ENCODE peak calls at places on chromosomes 11 and 22, in seven cellular contexts. One of them, this sample, is unnamed.

GRCh38 chr11:109978895-109979294 is 114.3 kb upstream of the ZC3H12C start:
- DNase-seq in endothelial cell of umbilical vein: peak
- DNase-seq in HepG2: no peak
- DNase-seq in K562: no peak
- DNase-seq in A549: no peak
- DNase-seq in H1: no peak
- DNase-seq in HCT116: no peak
- DNase-seq in this sample: no peak

GRCh38 chr11:65786786-65787636 is at the start of gene OVOL1:
- DNase-seq in H1: peak
- DNase-seq in HCT116: peak
- DNase-seq in endothelial cell of umbilical vein: no peak
- DNase-seq in HepG2: no peak
- DNase-seq in K562: no peak
- DNase-seq in A549: no peak
- DNase-seq in this sample: no peak

GRCh38 chr22:29312218-29313125 is 3.0 kb downstream of the RASL10A start:
- DNase-seq in K562: no peak
- DNase-seq in HepG2: no peak
- DNase-seq in HCT116: no peak
- DNase-seq in endothelial cell of umbilical vein: no peak
- DNase-seq in A549: no peak
- DNase-seq in H1: peak
- DNase-seq in this sample: no peak

GRCh38 chr11:74397531-74398243 is 546 bp downstream of the PGM2L1 start:
- DNase-seq in A549: peak
- DNase-seq in H1: no peak
- DNase-seq in endothelial cell of umbilical vein: peak
- DNase-seq in HepG2: peak
- DNase-seq in HCT116: peak
- DNase-seq in K562: peak
- DNase-seq in this sample: peak

GRCh38 chr11:75272821-75273301 is 32.3 kb downstream of the TPBGL start:
- DNase-seq in H1: no peak
- DNase-seq in HCT116: no peak
- DNase-seq in endothelial cell of umbilical vein: no peak
- DNase-seq in HepG2: no peak
- DNase-seq in A549: no peak
- DNase-seq in K562: no peak
- DNase-seq in this sample: no peak

GRCh38 chr11:119298726-119299125 is 18.2 kb downstream of the MCAM start:
- DNase-seq in H1: no peak
- DNase-seq in HCT116: no peak
- DNase-seq in HepG2: no peak
- DNase-seq in endothelial cell of umbilical vein: no peak
- DNase-seq in K562: no peak
- DNase-seq in A549: no peak
- DNase-seq in this sample: no peak

GRCh38 chr11:113873241-113873626 is 2.1 kb downstream of the USP28 start:
- DNase-seq in H1: no peak
- DNase-seq in endothelial cell of umbilical vein: peak
- DNase-seq in A549: no peak
- DNase-seq in HepG2: no peak
- DNase-seq in K562: no peak
- DNase-seq in HCT116: no peak
- DNase-seq in this sample: peak

GRCh38 chr11:78221396-78222315 is 32.9 kb downstream of the USP35 start:
- DNase-seq in K562: no peak
- DNase-seq in endothelial cell of umbilical vein: no peak
- DNase-seq in A549: no peak
- DNase-seq in H1: peak
- DNase-seq in HCT116: no peak
- DNase-seq in HepG2: no peak
- DNase-seq in this sample: no peak

GRCh38 chr11:47220401-47220821 is 5.6 kb downstream of the DDB2 start:
- DNase-seq in HCT116: no peak
- DNase-seq in K562: peak
- DNase-seq in H1: no peak
- DNase-seq in A549: no peak
- DNase-seq in endothelial cell of umbilical vein: peak
- DNase-seq in HepG2: peak
- DNase-seq in this sample: no peak

GRCh38 chr11:2532704-2533641 is 88.2 kb downstream of the KCNQ1 start:
- DNase-seq in HepG2: peak
- DNase-seq in endothelial cell of umbilical vein: peak
- DNase-seq in A549: peak
- DNase-seq in H1: peak
- DNase-seq in K562: peak
- DNase-seq in HCT116: peak
- DNase-seq in this sample: peak

GRCh38 chr11:109914038-109914437 is 179.2 kb upstream of the ZC3H12C start:
- DNase-seq in A549: no peak
- DNase-seq in endothelial cell of umbilical vein: no peak
- DNase-seq in K562: no peak
- DNase-seq in H1: no peak
- DNase-seq in HepG2: no peak
- DNase-seq in HCT116: peak
- DNase-seq in this sample: no peak

GRCh38 chr22:40176921-40177737 is 596 bp upstream of the TNRC6B start:
- DNase-seq in A549: no peak
- DNase-seq in H1: peak
- DNase-seq in endothelial cell of umbilical vein: peak
- DNase-seq in HCT116: no peak
- DNase-seq in K562: peak
- DNase-seq in HepG2: peak
- DNase-seq in this sample: peak

GRCh38 chr11:44632466-44633123 is 67.1 kb downstream of the CD82 start:
- DNase-seq in A549: peak
- DNase-seq in endothelial cell of umbilical vein: peak
- DNase-seq in HCT116: peak
- DNase-seq in H1: peak
- DNase-seq in K562: peak
- DNase-seq in HepG2: peak
- DNase-seq in this sample: peak

GRCh38 chr11:122042981-122043380 is 73.0 kb downstream of the BLID start:
- DNase-seq in HCT116: no peak
- DNase-seq in A549: no peak
- DNase-seq in endothelial cell of umbilical vein: no peak
- DNase-seq in H1: no peak
- DNase-seq in HepG2: no peak
- DNase-seq in K562: no peak
- DNase-seq in this sample: no peak

GRCh38 chr22:35444685-35445399 is 44.9 kb downstream of the MCM5 start:
- DNase-seq in endothelial cell of umbilical vein: no peak
- DNase-seq in A549: no peak
- DNase-seq in HCT116: no peak
- DNase-seq in H1: no peak
- DNase-seq in K562: no peak
- DNase-seq in HepG2: no peak
- DNase-seq in this sample: no peak

GRCh38 chr11:77908835-77909234 is 85.6 kb downstream of the INTS4 start:
- DNase-seq in A549: no peak
- DNase-seq in HCT116: no peak
- DNase-seq in H1: no peak
- DNase-seq in HepG2: no peak
- DNase-seq in K562: no peak
- DNase-seq in endothelial cell of umbilical vein: no peak
- DNase-seq in this sample: no peak

GRCh38 chr22:38415561-38416321 is 39.3 kb downstream of the KCNJ4 start:
- DNase-seq in H1: no peak
- DNase-seq in HCT116: no peak
- DNase-seq in K562: peak
- DNase-seq in A549: no peak
- DNase-seq in HepG2: no peak
- DNase-seq in endothelial cell of umbilical vein: no peak
- DNase-seq in this sample: no peak

GRCh38 chr11:93330446-93330984 is at the start of gene DEUP1:
- DNase-seq in HCT116: no peak
- DNase-seq in H1: peak
- DNase-seq in endothelial cell of umbilical vein: peak
- DNase-seq in HepG2: no peak
- DNase-seq in K562: peak
- DNase-seq in A549: peak
- DNase-seq in this sample: no peak

GRCh38 chr11:126132319-126132718 is 69.7 kb upstream of the CDON start:
- DNase-seq in K562: no peak
- DNase-seq in H1: no peak
- DNase-seq in endothelial cell of umbilical vein: no peak
- DNase-seq in A549: no peak
- DNase-seq in HCT116: peak
- DNase-seq in HepG2: no peak
- DNase-seq in this sample: no peak

GRCh38 chr11:117582491-117582890 is 214.5 kb downstream of the DSCAML1 start:
- DNase-seq in H1: no peak
- DNase-seq in A549: no peak
- DNase-seq in K562: no peak
- DNase-seq in endothelial cell of umbilical vein: no peak
- DNase-seq in HepG2: no peak
- DNase-seq in HCT116: no peak
- DNase-seq in this sample: no peak

DNA sequence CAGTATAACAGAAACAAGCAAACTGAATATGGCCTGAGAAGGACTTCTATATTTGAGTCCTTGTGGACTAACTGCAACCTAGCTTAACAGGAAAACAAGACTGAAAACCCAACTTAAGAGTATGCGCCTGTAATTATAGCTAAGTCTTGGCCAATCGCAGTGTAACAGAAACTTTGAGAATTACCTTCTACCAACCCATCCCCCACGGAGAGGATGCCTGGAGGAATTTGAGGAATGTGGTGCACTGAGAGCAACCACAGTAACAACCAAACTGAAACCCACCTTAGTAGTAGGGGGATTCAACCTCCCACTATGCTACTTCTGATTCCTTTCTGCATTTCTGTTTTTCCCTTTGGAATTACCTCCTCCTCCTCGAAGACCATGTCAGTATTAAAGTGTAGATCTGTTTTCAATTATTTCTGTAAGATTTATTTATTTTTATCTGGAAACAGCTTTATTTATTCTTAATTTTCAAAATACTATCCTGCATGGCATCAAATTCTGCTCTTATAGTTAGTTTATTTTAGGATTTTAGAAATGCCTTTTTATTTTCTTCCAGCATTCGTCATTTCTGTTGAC is 393.6 kb downstream of the KCNA4 start:
- DNase-seq in K562: no peak
- DNase-seq in HepG2: no peak
- DNase-seq in A549: no peak
- DNase-seq in endothelial cell of umbilical vein: no peak
- DNase-seq in H1: peak
- DNase-seq in HCT116: no peak
- DNase-seq in this sample: no peak
- TF ChIP-seq MAX in K562: no peak
- TF ChIP-seq MAX in HepG2: no peak
- TF ChIP-seq MAX in A549: no peak
- TF ChIP-seq MAX in endothelial cell of umbilical vein: no peak
- TF ChIP-seq MAX in H1: no peak
- TF ChIP-seq MAX in HCT116: no peak
- TF ChIP-seq MAX in this sample: no peak

DNA sequence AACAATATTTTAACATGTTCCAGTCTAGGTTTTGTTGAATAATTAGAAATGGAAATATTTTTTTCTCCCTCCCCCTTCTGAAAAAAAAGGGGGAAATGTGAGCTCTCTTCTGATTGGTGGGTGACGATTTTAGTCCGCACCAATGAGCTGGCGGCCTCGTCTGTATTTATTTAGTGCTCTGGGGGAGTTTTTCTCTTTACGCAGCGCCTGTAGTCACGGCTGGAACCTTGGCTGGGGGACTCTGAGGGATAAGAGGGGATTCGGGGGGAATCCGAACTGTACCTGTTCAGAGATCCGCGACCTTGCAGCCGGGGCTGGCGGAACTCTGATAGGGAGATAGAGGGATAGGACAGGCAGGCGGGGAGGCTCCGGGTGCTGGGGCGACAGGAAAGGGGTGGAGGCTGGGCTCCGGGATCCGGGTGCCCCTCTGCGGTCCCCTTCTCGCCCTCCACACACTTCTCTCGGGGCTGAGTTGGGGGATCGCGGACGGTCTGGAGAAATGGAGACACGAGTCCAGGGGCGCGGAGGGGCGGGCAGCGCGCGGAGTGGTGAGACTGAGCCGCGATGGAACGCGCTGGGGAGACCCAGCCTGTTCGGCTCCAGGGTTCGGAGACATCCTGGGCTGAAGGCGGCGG is 99.7 kb upstream of the HSD17B12 start:
- DNase-seq in H1: peak
- DNase-seq in endothelial cell of umbilical vein: no peak
- DNase-seq in HepG2: no peak
- DNase-seq in A549: no peak
- DNase-seq in K562: peak
- DNase-seq in HCT116: no peak
- DNase-seq in this sample: no peak
- H3K4me3 ChIP-seq in H1: peak
- H3K4me3 ChIP-seq in endothelial cell of umbilical vein: no peak
- H3K4me3 ChIP-seq in HepG2: no peak
- H3K4me3 ChIP-seq in A549: peak
- H3K4me3 ChIP-seq in K562: peak
- H3K4me3 ChIP-seq in HCT116: no peak
- H3K4me3 ChIP-seq in this sample: no peak

DNA sequence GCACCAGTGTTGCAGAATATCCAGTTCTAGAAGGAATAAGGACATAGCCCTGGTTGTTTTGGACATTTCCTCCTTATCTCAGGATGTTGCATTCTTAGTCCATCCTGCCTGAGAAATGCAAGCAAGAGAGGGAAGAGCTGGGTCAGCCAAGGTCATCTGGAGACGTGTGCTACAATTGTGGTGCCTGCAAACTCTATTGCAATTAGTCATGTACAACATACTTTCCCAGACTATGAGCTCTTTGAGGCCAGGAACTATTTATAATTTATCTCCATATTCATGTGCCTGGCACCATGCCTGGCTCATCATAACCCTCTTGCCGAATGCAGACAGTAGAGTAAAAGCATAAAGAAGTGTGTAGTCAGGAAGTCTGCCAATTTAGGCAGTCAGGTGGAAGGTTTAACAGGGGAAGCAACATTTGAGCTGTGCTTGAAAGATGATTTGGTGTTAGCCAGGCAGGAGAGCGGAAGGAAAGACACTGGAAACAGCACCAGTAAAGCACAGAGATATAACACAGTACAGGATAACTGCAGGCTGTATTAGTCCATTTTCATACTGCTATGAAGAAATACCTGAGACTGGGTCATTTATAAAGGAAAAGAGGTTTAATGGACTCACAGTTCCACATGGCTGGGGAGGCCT is 129.4 kb upstream of the PAX6 start:
- DNase-seq in HepG2: no peak
- DNase-seq in K562: no peak
- DNase-seq in endothelial cell of umbilical vein: peak
- DNase-seq in A549: no peak
- DNase-seq in HCT116: no peak
- DNase-seq in H1: no peak
- DNase-seq in this sample: no peak
- TF ChIP-seq MAX in HepG2: no peak
- TF ChIP-seq MAX in K562: no peak
- TF ChIP-seq MAX in endothelial cell of umbilical vein: no peak
- TF ChIP-seq MAX in A549: no peak
- TF ChIP-seq MAX in HCT116: no peak
- TF ChIP-seq MAX in H1: no peak
- TF ChIP-seq MAX in this sample: no peak

DNA sequence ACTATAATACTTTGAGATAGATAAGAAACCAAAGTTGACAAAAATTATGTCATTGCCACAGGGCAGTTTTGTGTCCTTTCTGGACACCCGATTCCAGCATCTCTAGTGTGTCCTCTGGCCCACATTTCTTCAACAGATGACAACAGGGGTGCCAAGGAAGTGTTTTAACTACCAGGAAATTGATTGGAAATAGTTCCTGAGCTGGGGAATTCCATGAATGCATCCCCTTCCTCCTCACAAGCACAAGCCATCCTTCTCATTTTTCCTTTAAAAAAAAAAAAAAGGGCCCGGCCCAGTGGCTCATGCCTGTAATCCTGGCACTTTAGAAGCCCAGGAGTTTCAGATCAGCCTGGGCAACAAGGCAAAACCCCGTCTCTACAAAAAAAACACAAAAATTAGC is 690 bp upstream of the B3GAT3 start:
- DNase-seq in A549: no peak
- DNase-seq in K562: no peak
- DNase-seq in H1: no peak
- DNase-seq in endothelial cell of umbilical vein: no peak
- DNase-seq in HCT116: no peak
- DNase-seq in HepG2: no peak
- DNase-seq in this sample: no peak
- H3K4me3 ChIP-seq in A549: peak
- H3K4me3 ChIP-seq in K562: no peak
- H3K4me3 ChIP-seq in H1: peak
- H3K4me3 ChIP-seq in endothelial cell of umbilical vein: no peak
- H3K4me3 ChIP-seq in HCT116: no peak
- H3K4me3 ChIP-seq in HepG2: peak
- H3K4me3 ChIP-seq in this sample: peak

This sample was measured in NB4.